ENCODE peak calls at places on chromosome 1, in eight cellular contexts. I, B, Z, C, S, Y, U and R are unnamed samples.

GRCh38 chr1:97137862-97138514 is 416.4 kb downstream of the PTBP2 start:
- DNase-seq in C (peak), U (peak), Z (no peak), I (peak), Y (peak), S (no peak), B (no peak), R (peak)

GRCh38 chr1:18149113-18149641 is 41.6 kb downstream of the IGSF21 start:
- DNase-seq in Y (peak), C (no peak), S (no peak), Z (no peak), U (peak), B (no peak), I (no peak), R (no peak)

GRCh38 chr1:187977298-187977697 is 1148.5 kb downstream of the PLA2G4A start:
- DNase-seq in C (no peak), U (no peak), B (no peak), I (no peak), Z (no peak), Y (no peak), S (no peak), R (no peak)

GRCh38 chr1:244369256-244370057 is 82.3 kb downstream of the ADSS2 start:
- DNase-seq in I (no peak), S (no peak), U (peak), B (no peak), C (no peak), Y (no peak), Z (no peak), R (no peak)

GRCh38 chr1:218813247-218813646 is 360.4 kb upstream of the LYPLAL1 start:
- DNase-seq in U (peak), Y (peak), I (peak), C (no peak), B (no peak), S (no peak), Z (no peak), R (no peak)

GRCh38 chr1:81811757-81812371 is 11.1 kb downstream of the ADGRL2 start:
- DNase-seq in C (no peak), Z (no peak), S (no peak), U (no peak), B (no peak), Y (peak), I (no peak), R (no peak)

GRCh38 chr1:22521692-22522091 is 41.6 kb upstream of the EPHA8 start:
- DNase-seq in B (no peak), Z (no peak), S (no peak), I (no peak), C (no peak), U (no peak), Y (no peak), R (no peak)

GRCh38 chr1:226987623-226988336 is 47.7 kb downstream of the COQ8A start:
- DNase-seq in Y (no peak), B (peak), C (no peak), I (no peak), S (peak), U (no peak), Z (peak), R (no peak)

GRCh38 chr1:158371188-158371953 is 17.7 kb downstream of the CD1E start:
- DNase-seq in U (no peak), I (no peak), B (no peak), S (no peak), Y (no peak), Z (no peak), C (no peak), R (no peak)

GRCh38 chr1:186220911-186221310 is 154.1 kb downstream of the TPR start:
- DNase-seq in C (no peak), B (no peak), Y (no peak), I (no peak), U (no peak), Z (no peak), S (no peak), R (no peak)

GRCh38 chr1:906532-907420 is 16.9 kb upstream of the SAMD11 start:
- DNase-seq in S (peak), C (no peak), I (peak), Y (peak), B (peak), Z (peak), U (no peak), R (no peak)

GRCh38 chr1:197180252-197180878 is 33.9 kb upstream of the ASPM start:
- DNase-seq in I (peak), Y (peak), S (no peak), U (peak), B (no peak), C (peak), Z (no peak), R (peak)

GRCh38 chr1:67812225-67812624 is 21.0 kb downstream of the GNG12 start:
- DNase-seq in C (no peak), Y (no peak), S (no peak), U (no peak), Z (no peak), B (no peak), I (no peak), R (no peak)

GRCh38 chr1:244672961-244673695 is 20.2 kb downstream of the DESI2 start:
- DNase-seq in Y (peak), I (peak), C (no peak), S (peak), B (no peak), Z (no peak), U (no peak), R (peak)

GRCh38 chr1:234699795-234700665 is 90.1 kb upstream of the IRF2BP2 start:
- DNase-seq in I (peak), Z (no peak), C (no peak), S (peak), B (peak), U (no peak), Y (peak), R (peak)

GRCh38 chr1:220123889-220124288 is 30.0 kb downstream of the IARS2 start:
- DNase-seq in U (peak), B (no peak), I (no peak), C (no peak), Z (no peak), S (no peak), Y (peak), R (peak)

GRCh38 chr1:98441281-98441680 is 220.2 kb upstream of the SNX7 start:
- DNase-seq in U (no peak), I (no peak), Z (no peak), C (no peak), Y (no peak), S (no peak), B (no peak), R (no peak)

GRCh38 chr1:201142011-201142853 is 12.0 kb downstream of the TMEM9 start:
- DNase-seq in Z (no peak), C (no peak), B (no peak), I (no peak), S (peak), Y (no peak), U (no peak), R (no peak)
- H3K4me3 ChIP-seq in Z (no peak), C (no peak), B (no peak), I (no peak), S (no peak), Y (no peak), U (no peak), R (no peak)

GRCh38 chr1:26863677-26864060 is 720 bp downstream of the SFN start:
- DNase-seq in Y (no peak), S (no peak), B (no peak), Z (no peak), U (no peak), C (no peak), I (no peak), R (no peak)
- H3K27ac ChIP-seq in Y (no peak), S (no peak), B (peak), Z (peak), U (no peak), C (no peak), I (no peak), R (peak)

GRCh38 chr1:25763493-25763892 is 36.5 kb upstream of the SELENON start:
- DNase-seq in U (no peak), C (no peak), S (no peak), B (no peak), Z (no peak), I (no peak), Y (no peak), R (no peak)

GRCh38 chr1:25765910-25766645 is 33.9 kb upstream of the SELENON start:
- DNase-seq in U (no peak), Y (no peak), Z (no peak), B (no peak), I (no peak), C (no peak), S (no peak), R (no peak)

GRCh38 chr1:25766721-25767436 is 33.1 kb upstream of the SELENON start:
- DNase-seq in C (no peak), B (no peak), Z (no peak), U (no peak), S (no peak), Y (no peak), I (no peak), R (no peak)

GRCh38 chr1:25767437-25767770 is 32.6 kb upstream of the SELENON start:
- DNase-seq in I (no peak), Y (no peak), S (no peak), U (no peak), B (no peak), C (no peak), Z (no peak), R (no peak)

DNA sequence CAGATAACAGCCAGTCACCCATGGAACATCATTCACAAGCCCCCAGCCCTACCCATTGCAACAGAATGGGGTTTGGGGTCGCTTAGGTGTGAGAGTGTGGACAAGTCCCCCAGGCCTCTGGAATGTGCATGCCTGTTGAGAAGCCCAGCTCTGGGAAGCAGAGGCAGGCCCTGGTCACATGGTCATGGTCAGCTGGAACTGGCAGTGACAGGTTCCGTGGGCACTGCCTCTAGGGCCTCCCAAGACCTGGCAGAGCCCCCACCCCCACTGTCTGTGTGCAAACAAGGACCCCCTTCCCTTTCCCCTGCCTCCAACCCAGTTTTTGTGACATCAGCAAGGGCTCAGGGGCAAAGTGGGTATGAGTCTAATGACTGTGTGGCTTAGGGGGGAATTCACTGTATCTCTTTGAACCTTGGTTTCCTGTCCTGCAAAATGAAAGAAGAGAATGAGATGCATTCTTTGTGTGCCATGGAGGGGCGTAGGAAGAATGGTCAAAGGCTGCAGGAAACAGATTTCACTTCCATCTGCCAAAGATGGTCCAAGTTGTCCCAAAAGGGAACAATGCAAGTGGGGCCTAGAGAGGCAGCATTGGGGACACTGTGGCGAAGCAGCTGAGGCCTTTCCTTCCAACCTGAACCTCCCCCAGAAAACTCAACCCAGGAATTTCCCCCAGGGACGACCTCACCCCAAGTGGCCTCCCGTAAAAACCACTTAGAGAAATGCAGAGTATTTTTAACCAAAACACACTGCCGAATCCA is 34.7 kb upstream of the SELENON start:
- DNase-seq in I (no peak), S (no peak), Z (no peak), C (no peak), Y (no peak), B (no peak), U (no peak), R (peak)
- H3K4me3 ChIP-seq in I (no peak), S (no peak), Z (no peak), C (no peak), Y (no peak), B (no peak), U (no peak), R (no peak)

DNA sequence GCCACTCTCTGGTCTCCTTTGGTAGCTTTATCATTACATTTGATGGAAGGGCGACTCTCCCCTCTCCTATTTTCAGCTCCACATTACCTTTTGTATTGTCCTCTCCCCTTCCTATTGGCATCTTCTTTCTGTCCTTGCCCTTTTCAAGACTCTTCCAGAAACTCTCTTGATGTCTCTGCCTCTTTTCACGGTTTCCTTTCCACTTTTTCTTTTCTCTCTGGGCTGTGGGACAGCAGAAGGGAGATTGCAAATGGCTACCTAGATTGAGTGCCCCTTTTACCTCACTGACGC is 17.5 kb downstream of the IER5 start:
- DNase-seq in U (no peak), Z (no peak), S (no peak), Y (no peak), I (no peak), B (no peak), C (no peak), R (no peak)
- H3K27ac ChIP-seq in U (no peak), Z (peak), S (peak), Y (peak), I (no peak), B (peak), C (peak), R (peak)

GRCh38 chr1:198880818-198881597 is 242.2 kb downstream of the PTPRC start:
- DNase-seq in C (no peak), Z (no peak), Y (peak), U (no peak), B (no peak), I (no peak), S (no peak), R (peak)
- H3K4me3 ChIP-seq in C (no peak), Z (no peak), Y (no peak), U (no peak), B (no peak), I (no peak), S (no peak), R (no peak)

GRCh38 chr1:149929847-149930246 is 2.2 kb upstream of the SF3B4 start:
- DNase-seq in B (no peak), Z (no peak), I (no peak), U (no peak), S (no peak), C (no peak), Y (no peak), R (no peak)

GRCh38 chr1:149932474-149932873 is 4.2 kb downstream of the MTMR11 start:
- DNase-seq in U (no peak), S (no peak), Z (no peak), B (no peak), Y (no peak), C (no peak), I (no peak), R (no peak)

GRCh38 chr1:149928388-149928724 is 753 bp upstream of the SF3B4 start:
- DNase-seq in I (no peak), U (no peak), B (no peak), S (no peak), Y (no peak), Z (no peak), C (no peak), R (no peak)

GRCh38 chr1:149933208-149933607 is 3.5 kb downstream of the MTMR11 start:
- DNase-seq in S (no peak), Z (no peak), B (no peak), U (no peak), C (no peak), I (no peak), Y (no peak), R (no peak)

GRCh38 chr1:149931212-149931805 is 3.7 kb upstream of the SF3B4 start:
- DNase-seq in S (no peak), Z (no peak), I (no peak), U (no peak), C (no peak), B (no peak), Y (peak), R (no peak)
- H3K27ac ChIP-seq in S (no peak), Z (peak), I (no peak), U (no peak), C (no peak), B (no peak), Y (peak), R (no peak)

GRCh38 chr1:161227196-161227871 is 1.5 kb downstream of the TOMM40L start:
- DNase-seq in I (peak), C (peak), B (peak), S (peak), U (peak), Z (peak), Y (peak), R (peak)
- H3K4me3 ChIP-seq in I (no peak), C (no peak), B (no peak), S (peak), U (peak), Z (peak), Y (peak), R (peak)